ENCODE peak calls at places on chromosomes 4 and X, in six cellular contexts. W is GM23248; P is stimulated activated CD8-positive, alpha-beta memory T cell treated with anti-CD3 and anti-CD28 coated beads, Interleukin-2, amount 100 ng/mL, for 48 hours; O is effector CD4-positive, alpha-beta T cell; B is T-helper 17 cell; R is AG09309. J is an unnamed sample.
A peak's percentile ranks its signal among the peaks of the same experiment; 100 is the strongest.

GRCh38 chr4:7460591-7460990 is 25.9 kb upstream of the PSAPL1 start:
- DNase-seq in W (no peak), O (no peak), B (no peak), R (no peak), P (no peak), J (no peak)

GRCh38 chrX:8987672-8988250 is 46.2 kb downstream of the FAM9B start:
- DNase-seq in P (no peak), B (peak; percentile 29), W (no peak), O (peak; percentile 42), R (no peak), J (peak; percentile 56)

GRCh38 chr4:173146456-173146855 is 22.2 kb upstream of the GALNT7 start:
- DNase-seq in O (no peak), B (no peak), R (no peak), W (no peak), P (no peak), J (no peak)

GRCh38 chr4:3405176-3405575 is 36.6 kb upstream of the HGFAC start:
- DNase-seq in P (no peak), O (no peak), W (no peak), R (no peak), B (no peak), J (no peak)

GRCh38 chr4:86011117-86011516 is 348.7 kb downstream of the MAPK10 start:
- DNase-seq in W (peak; percentile 94), P (no peak), B (no peak), R (peak; percentile 92), O (no peak), J (no peak)

GRCh38 chr4:156959298-156959702 is 12.3 kb downstream of the PDGFC start:
- DNase-seq in B (no peak), R (peak; percentile 86), W (peak; percentile 37), P (no peak), O (no peak), J (no peak)

GRCh38 chr4:159606835-159607234 is 504.0 kb downstream of the RAPGEF2 start:
- DNase-seq in P (no peak), R (no peak), O (no peak), W (no peak), B (no peak), J (no peak)

GRCh38 chrX:136168929-136169735 is 21.8 kb downstream of the FHL1 start:
- DNase-seq in P (no peak), O (no peak), R (peak; percentile 84), W (peak; percentile 86), B (no peak), J (no peak)

GRCh38 chrX:136754641-136755040 is 26.1 kb downstream of the ARHGEF6 start:
- DNase-seq in O (no peak), R (no peak), W (no peak), B (peak; percentile 4), P (no peak), J (no peak)

GRCh38 chrX:136112286-136112685 is 35.0 kb upstream of the FHL1 start:
- DNase-seq in O (no peak), B (no peak), P (no peak), R (no peak), W (no peak), J (no peak)

GRCh38 chr4:171002246-171002645 is 811.0 kb upstream of the GALNTL6 start:
- DNase-seq in O (no peak), W (no peak), B (no peak), R (no peak), P (no peak), J (no peak)

GRCh38 chr4:74330295-74330750 is 22.1 kb downstream of the EPGN start:
- DNase-seq in O (no peak), P (no peak), R (no peak), W (no peak), B (no peak), J (no peak)

J was measured in T-helper 22 cell.